ENCODE peak calls at places on chromosomes 7 and 10, in five cellular contexts. H is AG04450, Z is MV-4-11, Q is PC-9, C is NAMALWA. P is an unnamed sample.

GRCh38 chr10:33195608-33196376 is 138.7 kb downstream of the NRP1 start:
- DNase-seq in H (no peak), Z (no peak), Q (no peak), C (no peak), P (no peak)

GRCh38 chr10:125132331-125132730 is 28.0 kb downstream of the CTBP2 start:
- DNase-seq in H (no peak), Z (no peak), Q (no peak), C (no peak), P (no peak)

GRCh38 chr7:131480384-131481315 is 75.8 kb downstream of the PODXL start:
- DNase-seq in H (no peak), Z (no peak), Q (no peak), C (no peak), P (no peak)

GRCh38 chr10:29409241-29410051 is 120.6 kb downstream of the LYZL1 start:
- DNase-seq in H (peak), Z (peak), Q (no peak), C (no peak), P (no peak)

GRCh38 chr7:144027070-144027469 is 21.7 kb upstream of the OR2A5 start:
- DNase-seq in H (no peak), Z (no peak), Q (no peak), C (peak), P (no peak)

GRCh38 chr7:34675749-34676374 is 17.8 kb downstream of the NPSR1 start:
- DNase-seq in H (no peak), Z (no peak), Q (no peak), C (peak), P (no peak)

GRCh38 chr10:132133005-132133404 is 53.7 kb upstream of the DPYSL4 start:
- DNase-seq in H (no peak), Z (no peak), Q (no peak), C (no peak), P (no peak)

GRCh38 chr7:74362262-74362661 is 73.1 kb downstream of the CLIP2 start:
- DNase-seq in H (no peak), Z (no peak), Q (no peak), C (peak), P (no peak)

GRCh38 chr10:93222211-93222754 is 148.6 kb downstream of the CYP26A1 start:
- DNase-seq in H (no peak), Z (no peak), Q (no peak), C (no peak), P (no peak)

GRCh38 chr7:111132833-111133232 is 41.9 kb downstream of the LRRN3 start:
- DNase-seq in H (no peak), Z (no peak), Q (no peak), C (no peak), P (no peak)

GRCh38 chr7:134541-134940 is 57.8 kb upstream of the FAM20C start:
- DNase-seq in H (no peak), Z (no peak), Q (no peak), C (no peak), P (no peak)

GRCh38 chr10:75399461-75400162 is 2.0 kb downstream of the ZNF503 start:
- DNase-seq in H (no peak), Z (peak), Q (peak), C (no peak), P (no peak)

GRCh38 chr10:103599211-103599610 is 105.7 kb downstream of the NEURL1 start:
- DNase-seq in H (no peak), Z (no peak), Q (no peak), C (no peak), P (no peak)

GRCh38 chr7:29479606-29480200 is 83.9 kb upstream of the PRR15 start:
- DNase-seq in H (no peak), Z (no peak), Q (no peak), C (no peak), P (no peak)

GRCh38 chr10:112360308-112361270 is 13.3 kb upstream of the ACSL5 start:
- DNase-seq in H (no peak), Z (no peak), Q (peak), C (no peak), P (peak)

GRCh38 chr10:131781791-131782190 is 119.0 kb upstream of the PPP2R2D start:
- DNase-seq in H (no peak), Z (no peak), Q (no peak), C (no peak), P (no peak)

GRCh38 chr7:96596120-96596826 is 113.4 kb downstream of the SEM1 start:
- DNase-seq in H (no peak), Z (peak), Q (peak), C (peak), P (no peak)

GRCh38 chr7:157001920-157002818 is 8.3 kb downstream of the MNX1 start:
- DNase-seq in H (no peak), Z (no peak), Q (no peak), C (no peak), P (no peak)

GRCh38 chr7:92904292-92905131 is 68.1 kb upstream of the CDK6 start:
- DNase-seq in H (peak), Z (peak), Q (peak), C (peak), P (peak)

GRCh38 chr7:114158854-114159253 is 240.0 kb upstream of the PPP1R3A start:
- DNase-seq in H (no peak), Z (peak), Q (no peak), C (no peak), P (no peak)

GRCh38 chr7:26525413-26526287 is 234.0 kb downstream of the SNX10 start:
- DNase-seq in H (no peak), Z (peak), Q (no peak), C (no peak), P (no peak)

GRCh38 chr7:41256186-41256945 is 446.5 kb downstream of the INHBA start:
- DNase-seq in H (no peak), Z (no peak), Q (no peak), C (no peak), P (no peak)

GRCh38 chr10:18145652-18146051 is 5.4 kb downstream of the CACNB2 start:
- DNase-seq in H (no peak), Z (no peak), Q (no peak), C (no peak), P (no peak)

GRCh38 chr7:148484486-148484885 is 106.1 kb upstream of the C7orf33 start:
- DNase-seq in H (no peak), Z (no peak), Q (no peak), C (no peak), P (no peak)

GRCh38 chr7:101576993-101577392 is 52.1 kb downstream of the MYL10 start:
- DNase-seq in H (no peak), Z (no peak), Q (no peak), C (no peak), P (no peak)

P was measured in epithelial cell of prostate.